ENCODE peak calls at places on chromosomes 11 and 22, in seven cellular contexts. W is fibroblast of pulmonary artery, N is stomach, E is A549, U is HCT116, K is NB4, I is mesenchymal stem cell. T is an unnamed sample.

GRCh38 chr11:83827940-83828554 is 541.9 kb upstream of the CCDC90B start:
- DNase-seq in I (peak), N (no peak), W (peak), E (peak), K (peak), U (peak), T (peak)

GRCh38 chr11:22192289-22192641 is 620 bp upstream of the ANO5 start:
- DNase-seq in U (no peak), N (peak), K (no peak), I (no peak), W (no peak), E (peak), T (peak)

GRCh38 chr11:128814856-128815705 is 52.0 kb downstream of the KCNJ1 start:
- DNase-seq in I (peak), E (no peak), W (peak), N (no peak), K (peak), U (no peak), T (peak)

GRCh38 chr11:3123316-3123715 is 41.8 kb downstream of the OSBPL5 start:
- DNase-seq in N (no peak), E (no peak), W (no peak), K (no peak), I (no peak), U (no peak), T (no peak)

GRCh38 chr11:113006916-113007445 is 45.8 kb downstream of the NCAM1 start:
- DNase-seq in K (no peak), E (no peak), N (no peak), U (no peak), I (no peak), W (peak), T (peak)

GRCh38 chr22:19066531-19067271 is 55.5 kb downstream of the DGCR2 start:
- DNase-seq in K (no peak), I (peak), E (no peak), N (no peak), W (peak), U (no peak), T (no peak)

GRCh38 chr11:2477936-2478335 is 33.1 kb downstream of the KCNQ1 start:
- DNase-seq in I (no peak), U (no peak), N (no peak), K (no peak), E (no peak), W (no peak), T (no peak)

GRCh38 chr11:47550288-47551052 is 2.5 kb downstream of the CELF1 start:
- DNase-seq in I (peak), E (no peak), U (no peak), K (peak), N (no peak), W (no peak), T (no peak)

GRCh38 chr11:128448487-128448886 is 138.9 kb downstream of the ETS1 start:
- DNase-seq in N (peak), I (peak), K (no peak), U (peak), E (peak), W (peak), T (no peak)

GRCh38 chr11:65355013-65355775 is 643 bp downstream of the TIGD3 start:
- DNase-seq in I (no peak), U (no peak), W (no peak), N (no peak), E (peak), K (peak), T (peak)

GRCh38 chr11:68843703-68844312 is 2.1 kb upstream of the CPT1A start:
- DNase-seq in K (peak), E (no peak), I (peak), N (peak), U (peak), W (no peak), T (peak)

GRCh38 chr11:109085708-109086373 is 336.1 kb upstream of the C11orf87 start:
- DNase-seq in I (no peak), N (no peak), E (no peak), K (no peak), U (no peak), W (peak), T (no peak)

GRCh38 chr11:20457001-20457768 is 69.7 kb downstream of the PRMT3 start:
- DNase-seq in W (no peak), E (no peak), K (no peak), U (no peak), I (no peak), N (no peak), T (no peak)

GRCh38 chr22:48744967-48745841 is 1082.5 kb downstream of the BRD1 start:
- DNase-seq in W (no peak), E (no peak), U (no peak), K (no peak), I (no peak), N (peak), T (no peak)

GRCh38 chr22:50209893-50210292 is 9.1 kb downstream of the SELENOO start:
- DNase-seq in U (no peak), E (peak), I (peak), K (peak), W (peak), N (peak), T (peak)

GRCh38 chr22:27513021-27513420 is 288.5 kb downstream of the MN1 start:
- DNase-seq in I (no peak), K (no peak), E (no peak), N (no peak), U (no peak), W (peak), T (no peak)

GRCh38 chr11:1090600-1091331 is 16.1 kb downstream of the MUC2 start:
- DNase-seq in U (no peak), W (no peak), K (no peak), N (no peak), I (no peak), E (no peak), T (no peak)
- H3K4me3 ChIP-seq in U (no peak), W (no peak), K (no peak), N (no peak), I (no peak), E (no peak), T (no peak)

GRCh38 chr22:45067731-45068130 is 57.9 kb upstream of the PHF21B start:
- DNase-seq in K (no peak), E (no peak), N (no peak), W (no peak), U (no peak), I (no peak), T (no peak)

GRCh38 chr22:45071618-45072017 is 61.8 kb upstream of the PHF21B start:
- DNase-seq in W (no peak), U (no peak), K (no peak), N (no peak), I (no peak), E (no peak), T (no peak)

GRCh38 chr22:45073064-45073463 is 63.3 kb upstream of the PHF21B start:
- DNase-seq in N (no peak), K (no peak), E (no peak), U (no peak), W (no peak), I (no peak), T (no peak)

GRCh38 chr22:45069925-45070324 is 60.1 kb upstream of the PHF21B start:
- DNase-seq in E (no peak), N (no peak), W (no peak), K (no peak), U (no peak), I (no peak), T (no peak)

GRCh38 chr22:45072322-45072903 is 62.6 kb upstream of the PHF21B start:
- DNase-seq in K (no peak), W (peak), I (peak), E (peak), N (no peak), U (peak), T (peak)
- H3K4me3 ChIP-seq in K (no peak), W (no peak), I (peak), E (peak), N (no peak), U (peak), T (no peak)

GRCh38 chr22:39940757-39941305 is 19.4 kb upstream of the TMA7B start:
- DNase-seq in I (no peak), U (no peak), W (no peak), N (no peak), K (peak), E (no peak), T (no peak)

GRCh38 chr22:39943941-39944624 is 16.1 kb upstream of the TMA7B start:
- DNase-seq in K (no peak), W (no peak), I (no peak), E (no peak), U (no peak), N (no peak), T (no peak)

GRCh38 chr22:39941661-39942060 is 18.5 kb upstream of the TMA7B start:
- DNase-seq in N (no peak), K (no peak), U (no peak), E (no peak), W (no peak), I (no peak), T (no peak)

GRCh38 chr22:39942433-39943213 is 17.6 kb upstream of the TMA7B start:
- DNase-seq in E (no peak), N (no peak), W (no peak), I (no peak), K (peak), U (no peak), T (no peak)

DNA sequence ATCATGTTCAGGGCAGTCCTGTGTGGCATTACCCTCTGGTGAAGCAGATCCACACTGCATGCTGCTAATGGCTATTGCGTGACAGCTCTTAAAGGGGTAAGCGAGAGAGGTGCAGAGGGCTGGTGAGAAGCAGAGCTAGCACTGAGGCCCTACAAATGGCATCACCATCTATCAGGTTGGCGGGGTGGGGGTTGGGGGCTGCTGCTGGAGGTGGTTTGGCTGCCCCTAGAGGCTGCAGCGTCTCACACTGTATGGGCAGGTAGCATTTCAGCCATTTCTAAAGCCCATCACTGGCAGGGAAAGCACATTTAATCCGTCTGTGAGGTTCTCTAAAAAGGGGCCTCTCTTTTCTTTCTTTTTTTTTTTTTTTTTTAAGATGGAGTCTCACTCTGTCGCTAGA is 16.8 kb upstream of the TMA7B start:
- DNase-seq in U (no peak), I (no peak), W (no peak), N (no peak), K (no peak), E (no peak), T (no peak)
- H3K4me3 ChIP-seq in U (no peak), I (no peak), W (no peak), N (no peak), K (no peak), E (no peak), T (no peak)

GRCh38 chr11:120109531-120109930 is 28.4 kb downstream of the TRIM29 start:
- DNase-seq in E (no peak), K (no peak), I (no peak), U (no peak), W (no peak), N (no peak), T (no peak)

GRCh38 chr11:120108785-120109168 is 29.1 kb downstream of the TRIM29 start:
- DNase-seq in K (no peak), E (no peak), U (no peak), W (no peak), I (no peak), N (no peak), T (no peak)

GRCh38 chr11:120115272-120116000 is 22.5 kb downstream of the TRIM29 start:
- DNase-seq in W (no peak), I (no peak), K (no peak), E (no peak), N (no peak), U (no peak), T (no peak)

GRCh38 chr11:120108154-120108784 is 29.6 kb downstream of the TRIM29 start:
- DNase-seq in U (no peak), E (peak), N (peak), K (peak), I (peak), W (peak), T (peak)

GRCh38 chr11:120112174-120112796 is 25.6 kb downstream of the TRIM29 start:
- DNase-seq in U (no peak), E (no peak), I (no peak), W (no peak), N (no peak), K (no peak), T (no peak)
- H3K4me3 ChIP-seq in U (no peak), E (no peak), I (no peak), W (no peak), N (no peak), K (no peak), T (no peak)

DNA sequence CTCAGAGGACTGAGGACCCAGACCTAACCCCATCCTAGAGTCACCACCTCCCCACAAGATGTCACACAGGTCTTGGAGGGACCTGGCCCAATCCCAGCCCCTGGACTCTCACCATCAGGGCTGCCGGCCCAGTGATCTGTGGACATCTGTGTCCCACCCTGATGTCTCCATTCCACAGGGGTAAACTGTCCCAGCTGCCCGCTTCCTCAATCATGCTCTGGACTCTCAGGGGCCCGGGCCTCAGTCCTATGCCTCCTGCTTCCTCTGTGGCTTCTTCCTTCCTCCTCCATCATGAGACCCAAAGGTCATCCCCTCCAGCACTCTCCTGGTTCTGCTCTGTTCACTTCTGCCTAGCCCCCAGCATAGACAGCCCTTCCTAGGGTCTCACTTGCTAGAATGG is 32.2 kb downstream of the ARAP1 start:
- DNase-seq in K (peak), I (no peak), U (no peak), W (no peak), E (no peak), N (no peak), T (no peak)
- H3K4me3 ChIP-seq in K (peak), I (peak), U (no peak), W (peak), E (no peak), N (peak), T (no peak)

GRCh38 chr11:126498281-126498680 is 142.8 kb downstream of the ST3GAL4 start:
- DNase-seq in I (no peak), N (no peak), W (no peak), E (no peak), K (no peak), U (no peak), T (no peak)
- H3K4me3 ChIP-seq in I (no peak), N (no peak), W (no peak), E (no peak), K (no peak), U (no peak), T (no peak)

GRCh38 chr11:62543680-62544444 is 2.7 kb downstream of the AHNAK start:
- DNase-seq in K (no peak), I (peak), W (no peak), N (no peak), U (no peak), E (no peak), T (no peak)

GRCh38 chr11:62546244-62546936 is at the start of gene AHNAK:
- DNase-seq in I (peak), K (peak), W (peak), E (peak), U (no peak), N (peak), T (peak)

GRCh38 chr11:62546937-62547625 is 475 bp upstream of the AHNAK start:
- DNase-seq in W (peak), U (no peak), I (peak), K (peak), E (peak), N (no peak), T (peak)

GRCh38 chr11:62544521-62545436 is 1.8 kb downstream of the AHNAK start:
- DNase-seq in E (peak), K (peak), N (no peak), I (peak), W (no peak), U (no peak), T (no peak)

GRCh38 chr11:62545437-62546243 is 966 bp downstream of the AHNAK start:
- DNase-seq in E (peak), U (peak), N (peak), I (peak), W (peak), K (peak), T (peak)
- H3K4me3 ChIP-seq in E (peak), U (peak), N (peak), I (peak), W (peak), K (peak), T (peak)

GRCh38 chr22:42270512-42271190 is at the start of gene TCF20:
- DNase-seq in K (peak), E (peak), W (peak), N (peak), I (peak), U (peak), T (peak)

GRCh38 chr22:42270178-42270511 is 308 bp downstream of the TCF20 start:
- DNase-seq in K (peak), W (no peak), U (peak), I (peak), N (no peak), E (no peak), T (no peak)

GRCh38 chr22:42272431-42273004 is 2.1 kb upstream of the TCF20 start:
- DNase-seq in E (no peak), N (no peak), W (no peak), U (no peak), K (no peak), I (no peak), T (no peak)

GRCh38 chr22:42271906-42272305 is 1.5 kb upstream of the TCF20 start:
- DNase-seq in K (no peak), W (no peak), I (no peak), U (no peak), E (no peak), N (peak), T (no peak)

DNA sequence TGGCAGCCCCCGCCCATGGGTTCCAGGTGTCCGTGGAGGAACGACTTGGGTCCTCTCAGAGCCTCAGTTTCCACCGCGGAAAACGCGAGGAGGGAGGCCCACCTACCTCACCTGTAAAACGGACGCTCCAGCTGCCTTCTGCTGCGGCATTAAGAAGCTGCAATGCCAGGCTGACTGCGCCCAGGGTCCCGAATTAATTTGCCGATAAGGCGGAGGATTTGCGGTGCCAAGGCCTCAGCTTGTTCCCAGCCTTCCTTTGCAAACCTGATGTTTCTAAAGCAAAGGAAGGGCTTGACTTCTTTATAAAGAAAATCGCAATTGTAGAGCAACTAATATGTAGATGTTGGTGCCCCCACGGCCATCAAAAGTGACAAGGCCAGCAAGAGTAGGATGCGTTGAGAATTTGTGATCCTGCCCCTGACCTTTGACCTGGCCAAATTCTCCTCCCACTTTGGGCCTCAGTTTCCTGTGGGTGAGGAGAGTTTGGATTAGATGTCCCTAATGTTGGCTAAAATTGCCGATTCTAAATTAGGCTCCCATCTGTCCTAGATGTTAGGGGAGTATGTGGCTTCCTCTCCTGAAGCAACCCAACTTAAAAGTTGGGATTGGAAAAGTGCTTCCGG is 849 bp upstream of the TCF20 start:
- DNase-seq in U (no peak), I (no peak), N (no peak), K (no peak), W (no peak), E (no peak), T (no peak)
- H3K4me3 ChIP-seq in U (peak), I (peak), N (peak), K (no peak), W (no peak), E (peak), T (no peak)

DNA sequence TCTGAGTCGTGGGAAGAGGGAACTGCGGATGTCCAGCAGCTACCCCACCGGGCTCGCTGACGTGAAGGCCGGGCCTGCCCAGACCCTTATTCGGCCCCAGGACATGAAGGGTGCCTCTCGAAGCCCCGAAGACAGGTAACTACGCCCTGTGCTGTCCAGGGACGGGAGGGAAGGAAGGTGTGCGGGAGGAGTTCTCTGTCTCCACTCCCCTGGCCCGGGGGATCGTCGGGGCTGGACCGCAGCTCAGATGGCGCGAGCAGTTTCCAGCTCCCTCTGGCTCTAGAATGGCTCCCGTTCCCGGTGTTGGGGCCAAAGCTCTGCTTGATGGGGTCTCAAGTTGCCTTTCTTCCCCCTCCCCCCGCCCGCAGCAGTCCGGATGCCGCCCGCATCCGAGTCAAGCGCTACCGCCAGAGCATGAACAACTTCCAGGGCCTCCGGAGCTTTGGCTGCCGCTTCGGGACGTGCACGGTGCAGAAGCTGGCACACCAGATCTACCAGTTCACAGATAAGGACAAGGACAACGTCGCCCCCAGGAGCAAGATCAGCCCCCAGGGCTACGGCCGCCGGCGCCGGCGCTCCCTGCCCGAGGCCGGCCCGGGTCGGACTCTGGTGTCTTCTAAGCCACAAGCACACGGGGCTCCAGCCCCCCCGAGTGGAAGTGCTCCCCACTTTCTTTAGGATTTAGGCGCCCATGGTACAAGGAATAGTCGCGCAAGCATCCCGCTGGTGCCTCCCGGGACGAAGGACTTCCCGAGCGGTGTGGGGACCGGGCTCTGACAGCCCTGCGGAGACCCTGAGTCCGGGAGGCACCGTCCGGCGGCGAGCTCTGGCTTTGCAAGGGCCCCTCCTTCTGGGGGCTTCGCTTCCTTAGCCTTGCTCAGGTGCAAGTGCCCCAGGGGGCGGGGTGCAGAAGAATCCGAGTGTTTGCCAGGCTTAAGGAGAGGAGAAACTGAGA is 1.4 kb downstream of the ADM start:
- DNase-seq in E (peak), W (no peak), U (no peak), N (peak), I (peak), K (peak), T (peak)
- H3K4me3 ChIP-seq in E (peak), W (peak), U (peak), N (peak), I (peak), K (peak), T (peak)

DNA sequence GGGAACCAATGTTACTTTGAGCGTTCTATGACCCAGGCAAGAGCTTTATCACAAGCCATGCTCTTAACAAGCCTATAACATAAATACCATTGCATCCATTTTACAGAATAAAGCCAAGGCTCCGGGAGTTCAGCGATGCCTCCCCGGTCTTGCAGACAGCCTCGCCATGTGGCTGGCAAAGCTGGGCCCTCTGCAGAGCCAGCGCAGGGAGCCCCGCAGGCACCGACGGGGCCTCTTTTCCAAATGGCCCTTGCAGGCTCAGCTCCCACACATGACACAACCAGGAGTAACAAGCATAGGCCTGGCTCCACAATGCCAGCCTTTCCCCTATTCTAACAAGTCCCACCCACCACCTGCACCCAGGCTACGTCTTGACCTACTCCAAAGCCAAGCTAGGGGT is 72.2 kb upstream of the TSPAN18 start:
- DNase-seq in W (no peak), E (no peak), K (no peak), N (no peak), I (no peak), U (no peak), T (no peak)
- H3K4me3 ChIP-seq in W (no peak), E (no peak), K (no peak), N (no peak), I (no peak), U (no peak), T (no peak)